ENCODE peak calls at places on chromosome X, in four cellular contexts. Z is activated CD4-positive, alpha-beta T cell treated with anti-CD3 and anti-CD28 coated beads, Interleukin-2, amount 10 ng/mL, durations not matched to agents 24 days and 14 days; M is ELR; A is substantia nigra. D is an unnamed sample.
A peak's percentile ranks its signal among the peaks of the same experiment; 100 is the strongest.

GRCh38 chrX:10423716-10424115 is 196.7 kb downstream of the MID1 start:
- DNase-seq in Z (no peak), M (no peak), A (no peak), D (no peak)

GRCh38 chrX:131741103-131741581 is 197.3 kb downstream of the OR13H1 start:
- DNase-seq in Z (no peak), M (no peak), A (no peak), D (peak; percentile 90)

GRCh38 chrX:32530802-32531403 is 680.4 kb downstream of the DMD start:
- DNase-seq in Z (peak; percentile 63), M (peak; percentile 35), A (no peak), D (no peak)

GRCh38 chrX:72461766-72462165 is 110.9 kb downstream of the HDAC8 start:
- DNase-seq in Z (no peak), M (no peak), A (no peak), D (no peak)

GRCh38 chrX:133849676-133850075 is 135.7 kb downstream of the GPC3 start:
- DNase-seq in Z (no peak), M (no peak), A (no peak), D (no peak)

GRCh38 chrX:47202316-47202715 is 8.7 kb downstream of the UBA1 start:
- DNase-seq in Z (no peak), M (no peak), A (no peak), D (no peak)

GRCh38 chrX:18927558-18927957 is 56.4 kb downstream of the PHKA2 start:
- DNase-seq in Z (no peak), M (no peak), A (no peak), D (no peak)

GRCh38 chrX:66756717-66757116 is 117.8 kb upstream of the EDA2R start:
- DNase-seq in Z (no peak), M (no peak), A (no peak), D (no peak)

GRCh38 chrX:31213941-31214340 is 142.1 kb upstream of the FTHL17 start:
- DNase-seq in Z (peak; percentile 53), M (peak; percentile 32), A (no peak), D (no peak)

GRCh38 chrX:129875669-129876068 is 30.3 kb upstream of the UTP14A start:
- DNase-seq in Z (no peak), M (peak; percentile 80), A (no peak), D (no peak)

GRCh38 chrX:71859637-71860036 is 51.0 kb upstream of the NHSL2 start:
- DNase-seq in Z (peak; percentile 66), M (peak; percentile 54), A (no peak), D (no peak)

GRCh38 chrX:109760241-109760921 is 27.3 kb upstream of the ACSL4 start:
- DNase-seq in Z (no peak), M (no peak), A (no peak), D (no peak)

GRCh38 chrX:5051831-5052491 is 1176.7 kb downstream of the NLGN4X start:
- DNase-seq in Z (no peak), M (no peak), A (peak; percentile 0), D (peak; percentile 58)

GRCh38 chrX:107769581-107770317 is 5.8 kb downstream of the TSC22D3 start:
- DNase-seq in Z (no peak), M (no peak), A (no peak), D (no peak)

GRCh38 chrX:71067727-71068051 is 445 bp downstream of the SNX12 start:
- DNase-seq in Z (no peak), M (no peak), A (no peak), D (no peak)

GRCh38 chrX:6778547-6779231 is 243.8 kb upstream of the VCX3A start:
- DNase-seq in Z (no peak), M (no peak), A (peak; percentile 2), D (peak; percentile 33)

GRCh38 chrX:40420899-40421729 is 159.7 kb upstream of the ATP6AP2 start:
- DNase-seq in Z (no peak), M (peak; percentile 3), A (peak; percentile 58), D (peak; percentile 74)

D was measured in right cardiac atrium.